ENCODE peak calls at places on chromosome 20, in four cellular contexts. G is A549, V is HepG2, S is K562. E is an unnamed sample.

GRCh38 chr20:50992336-50992732 is 30.6 kb downstream of the KCNG1 start:
- DNase-seq in S (no peak), V (no peak), G (no peak), E (no peak)

GRCh38 chr20:48986899-48987298 is 59.2 kb upstream of the CSE1L start:
- DNase-seq in S (peak; percentile 17), V (peak; percentile 49), G (peak; percentile 18), E (no peak)

GRCh38 chr20:16615199-16615598 is 42.0 kb upstream of the KIF16B start:
- DNase-seq in G (no peak), S (no peak), V (no peak), E (no peak)

GRCh38 chr20:40669692-40670091 is 19.3 kb downstream of the MAFB start:
- DNase-seq in V (no peak), G (no peak), S (no peak), E (no peak)

GRCh38 chr20:32672982-32673727 is 586 bp downstream of the C20orf203 start:
- DNase-seq in V (no peak), G (no peak), S (peak; percentile 38), E (no peak)

GRCh38 chr20:14069796-14070195 is 74.5 kb downstream of the MACROD2 start:
- DNase-seq in S (peak; percentile 1), G (no peak), V (no peak), E (no peak)

GRCh38 chr20:48831702-48832422 is 4.1 kb upstream of the PREX1 start:
- DNase-seq in S (peak; percentile 40), G (peak; percentile 76), V (no peak), E (no peak)

GRCh38 chr20:23047738-23048214 is 1.7 kb downstream of the THBD start:
- DNase-seq in S (no peak), G (peak; percentile 71), V (no peak), E (no peak)

GRCh38 chr20:41643504-41643938 is 25.3 kb upstream of the CHD6 start:
- DNase-seq in G (peak; percentile 87), V (peak; percentile 93), S (peak; percentile 77), E (no peak)

GRCh38 chr20:12594410-12595130 is 414.2 kb upstream of the SPTLC3 start:
- DNase-seq in V (peak; percentile 13), G (peak; percentile 57), S (no peak), E (no peak)

GRCh38 chr20:25478889-25479568 is 71.6 kb downstream of the GINS1 start:
- DNase-seq in G (no peak), V (no peak), S (no peak), E (no peak)

GRCh38 chr20:21583486-21584168 is 69.8 kb upstream of the NKX2-2 start:
- DNase-seq in V (no peak), S (no peak), G (no peak), E (no peak)

GRCh38 chr20:62501801-62502495 is 26.2 kb upstream of the GATA5 start:
- DNase-seq in G (peak; percentile 46), V (no peak), S (no peak), E (peak; percentile 72)
- TF ChIP-seq ESRRA in G (no peak), V (no peak), S (no peak), E (no peak)

GRCh38 chr20:36384022-36384619 is 78.0 kb downstream of the DLGAP4 start:
- DNase-seq in S (peak; percentile 78), G (peak; percentile 42), V (peak; percentile 79), E (no peak)
- TF ChIP-seq MYC in S (no peak), G (no peak), V (peak; percentile 93), E (no peak)

GRCh38 chr20:52383995-52384621 is 192.5 kb upstream of the ZFP64 start:
- DNase-seq in S (no peak), G (no peak), V (no peak), E (no peak)

GRCh38 chr20:52382931-52383330 is 191.4 kb upstream of the ZFP64 start:
- DNase-seq in G (no peak), S (no peak), V (no peak), E (no peak)

GRCh38 chr20:52379723-52380336 is 188.3 kb upstream of the ZFP64 start:
- DNase-seq in V (peak; percentile 15), S (peak; percentile 32), G (peak; percentile 25), E (no peak)
- TF ChIP-seq ESRRA in V (no peak), S (no peak), G (no peak), E (no peak)

DNA sequence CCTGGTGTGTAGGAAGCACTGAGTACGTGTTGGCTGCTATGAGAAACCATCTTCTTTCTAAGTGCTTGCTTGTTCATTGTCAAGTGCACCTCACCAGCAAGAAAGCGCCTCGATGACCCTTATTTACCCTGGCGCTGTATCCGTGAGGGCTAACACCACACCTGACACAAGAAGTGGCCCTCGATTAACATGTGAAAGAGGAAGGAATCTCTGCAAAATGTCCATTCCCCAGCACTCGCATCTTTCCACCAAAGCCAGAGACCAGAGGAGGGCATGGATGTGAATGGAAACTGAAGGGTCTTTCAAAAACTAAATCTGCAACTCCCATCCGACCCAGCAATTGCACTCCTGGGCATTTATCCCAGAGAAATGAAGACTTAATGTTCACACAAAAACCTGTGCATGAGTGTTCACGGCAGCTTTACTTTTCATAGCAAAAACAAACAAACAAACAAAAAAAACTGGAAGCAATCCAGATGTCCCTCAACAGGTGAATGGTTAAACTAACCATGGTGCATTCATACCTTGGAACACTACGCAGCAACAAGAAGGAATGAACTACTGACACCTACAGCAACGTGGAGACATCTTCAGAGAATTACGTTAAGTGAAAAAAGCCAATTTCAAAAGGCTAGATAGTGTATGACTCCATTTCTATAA is 32.4 kb downstream of the PMEPA1 start:
- DNase-seq in V (no peak), S (no peak), G (no peak), E (no peak)
- TF ChIP-seq MYC in V (no peak), S (no peak), G (no peak), E (no peak)

GRCh38 chr20:35518975-35519374 is 10.5 kb downstream of the C20orf173 start:
- DNase-seq in V (no peak), S (no peak), G (no peak), E (no peak)

GRCh38 chr20:35523298-35523888 is 6.1 kb downstream of the C20orf173 start:
- DNase-seq in G (peak; percentile 23), S (peak; percentile 66), V (peak; percentile 47), E (no peak)
- TF ChIP-seq ESRRA in G (no peak), S (no peak), V (no peak), E (no peak)

E was measured in GM12878.